ENCODE peak calls at places on chromosomes 1 and 21, in four cellular contexts. F is C1 segment of cervical spinal cord, B is AG04449, X is foreskin keratinocyte. T is an unnamed sample.

GRCh38 chr1:182850319-182850718 is 11.2 kb downstream of the DHX9 start:
- DNase-seq in F (no peak), B (no peak), X (no peak), T (no peak)

GRCh38 chr1:59455206-59455605 is 158.3 kb downstream of the FGGY start:
- DNase-seq in F (no peak), B (no peak), X (peak; percentile 47), T (peak; percentile 32)

GRCh38 chr1:27109103-27109822 is 45.7 kb downstream of the SLC9A1 start:
- DNase-seq in F (no peak), B (no peak), X (no peak), T (no peak)

GRCh38 chr21:34807881-34808568 is 139.2 kb downstream of the CLIC6 start:
- DNase-seq in F (no peak), B (peak; percentile 87), X (peak; percentile 92), T (peak; percentile 87)

GRCh38 chr1:109826930-109827349 is 63.2 kb upstream of the EPS8L3 start:
- DNase-seq in F (no peak), B (no peak), X (no peak), T (no peak)

GRCh38 chr1:39205102-39205780 is 746 bp downstream of the MACF1 start:
- DNase-seq in F (peak; percentile 31), B (no peak), X (peak; percentile 72), T (peak; percentile 50)

GRCh38 chr21:35075546-35075945 is 26.4 kb upstream of the RUNX1 start:
- DNase-seq in F (no peak), B (peak; percentile 38), X (peak; percentile 89), T (peak; percentile 32)

GRCh38 chr1:119372493-119373086 is 4.0 kb downstream of the HAO2 start:
- DNase-seq in F (no peak), B (no peak), X (no peak), T (peak; percentile 46)

GRCh38 chr1:56934400-56935080 is 31.3 kb downstream of the C8B start:
- DNase-seq in F (no peak), B (no peak), X (no peak), T (no peak)

GRCh38 chr1:222441006-222441620 is 106.8 kb downstream of the HHIPL2 start:
- DNase-seq in F (no peak), B (no peak), X (no peak), T (no peak)

GRCh38 chr1:147076442-147076841 is 95.8 kb downstream of the PRKAB2 start:
- DNase-seq in F (no peak), B (no peak), X (no peak), T (no peak)

GRCh38 chr1:16298653-16299052 is 53.6 kb downstream of the FBXO42 start:
- DNase-seq in F (no peak), B (no peak), X (no peak), T (no peak)

GRCh38 chr1:197998110-197998509 is 80.9 kb downstream of the LHX9 start:
- DNase-seq in F (no peak), B (no peak), X (no peak), T (no peak)

GRCh38 chr1:226632169-226632884 is 83.8 kb downstream of the STUM start:
- DNase-seq in F (no peak), B (no peak), X (no peak), T (no peak)

GRCh38 chr1:243842154-243842553 is 7.9 kb downstream of the AKT3 start:
- DNase-seq in F (no peak), B (no peak), X (no peak), T (no peak)

GRCh38 chr21:20882462-20883415 is 115.5 kb upstream of the NCAM2 start:
- DNase-seq in F (no peak), B (no peak), X (no peak), T (peak; percentile 37)

GRCh38 chr1:211734359-211734758 is 58.9 kb upstream of the NEK2 start:
- DNase-seq in F (no peak), B (no peak), X (no peak), T (no peak)

GRCh38 chr1:235648407-235648907 is 1.1 kb downstream of the GNG4 start:
- DNase-seq in F (no peak), B (no peak), X (no peak), T (no peak)

GRCh38 chr1:87449348-87449963 is 120.8 kb downstream of the LMO4 start:
- DNase-seq in F (no peak), B (no peak), X (peak; percentile 45), T (no peak)

GRCh38 chr21:34307991-34308532 is 55.7 kb upstream of the KCNE2 start:
- DNase-seq in F (no peak), B (no peak), X (no peak), T (no peak)

GRCh38 chr1:225777583-225778411 is at the start of gene SRP9:
- DNase-seq in F (peak; percentile 96), B (peak; percentile 84), X (peak; percentile 92), T (peak; percentile 100)

GRCh38 chr1:63955746-63956145 is 181.9 kb downstream of the ROR1 start:
- DNase-seq in F (no peak), B (no peak), X (no peak), T (no peak)